ENCODE peak calls at places on chromosomes 7 and 10, in four cellular contexts. One of them, this sample, is unnamed.

GRCh38 chr10:116989439-116989838 is 15.5 kb downstream of the SHTN1 start:
- DNase-seq in GM23338: peak; percentile 25
- DNase-seq in HuH-7: no peak
- DNase-seq in PC-3: no peak
- DNase-seq in this sample: no peak

GRCh38 chr7:141874787-141875186 is 33.5 kb upstream of the PRSS37 start:
- DNase-seq in PC-3: no peak
- DNase-seq in HuH-7: peak; percentile 11
- DNase-seq in GM23338: peak; percentile 32
- DNase-seq in this sample: no peak

GRCh38 chr7:143519411-143520131 is 41.9 kb downstream of the TAS2R41 start:
- DNase-seq in HuH-7: no peak
- DNase-seq in GM23338: no peak
- DNase-seq in PC-3: peak; percentile 12
- DNase-seq in this sample: no peak

GRCh38 chr7:7330997-7331396 is 148.7 kb downstream of the C1GALT1 start:
- DNase-seq in GM23338: peak; percentile 26
- DNase-seq in HuH-7: peak; percentile 19
- DNase-seq in PC-3: no peak
- DNase-seq in this sample: no peak

GRCh38 chr7:33186187-33186586 is 56.8 kb downstream of the BBS9 start:
- DNase-seq in HuH-7: no peak
- DNase-seq in GM23338: peak; percentile 40
- DNase-seq in PC-3: peak; percentile 26
- DNase-seq in this sample: no peak

GRCh38 chr10:130230611-130231010 is 94.4 kb downstream of the GLRX3 start:
- DNase-seq in HuH-7: no peak
- DNase-seq in PC-3: no peak
- DNase-seq in GM23338: no peak
- DNase-seq in this sample: no peak

GRCh38 chr7:124432009-124432578 is 333.5 kb downstream of the GPR37 start:
- DNase-seq in PC-3: no peak
- DNase-seq in GM23338: no peak
- DNase-seq in HuH-7: no peak
- DNase-seq in this sample: no peak

GRCh38 chr7:70143089-70144044 is 545.1 kb downstream of the AUTS2 start:
- DNase-seq in GM23338: no peak
- DNase-seq in PC-3: no peak
- DNase-seq in HuH-7: no peak
- DNase-seq in this sample: no peak

GRCh38 chr10:99620713-99621453 is 644 bp upstream of the SLC25A28 start:
- DNase-seq in GM23338: peak; percentile 100
- DNase-seq in HuH-7: peak; percentile 73
- DNase-seq in PC-3: peak; percentile 85
- DNase-seq in this sample: peak; percentile 58

GRCh38 chr10:118818621-118819221 is 64.0 kb upstream of the CACUL1 start:
- DNase-seq in PC-3: no peak
- DNase-seq in HuH-7: no peak
- DNase-seq in GM23338: no peak
- DNase-seq in this sample: no peak

GRCh38 chr7:712601-713457 is 13.7 kb upstream of the DNAAF5 start:
- DNase-seq in PC-3: no peak
- DNase-seq in GM23338: peak; percentile 50
- DNase-seq in HuH-7: no peak
- DNase-seq in this sample: no peak

GRCh38 chr7:99139031-99139430 is 4.9 kb downstream of the SMURF1 start:
- DNase-seq in PC-3: no peak
- DNase-seq in GM23338: no peak
- DNase-seq in HuH-7: no peak
- DNase-seq in this sample: no peak

GRCh38 chr10:122553341-122553740 is 7.2 kb upstream of the DMBT1 start:
- DNase-seq in GM23338: no peak
- DNase-seq in PC-3: no peak
- DNase-seq in HuH-7: no peak
- DNase-seq in this sample: no peak

GRCh38 chr7:128911441-128912031 is 1.0 kb upstream of the KCP start:
- DNase-seq in PC-3: no peak
- DNase-seq in HuH-7: no peak
- DNase-seq in GM23338: peak; percentile 77
- DNase-seq in this sample: no peak

GRCh38 chr10:78362406-78363022 is 328.9 kb downstream of the RPS24 start:
- DNase-seq in PC-3: peak; percentile 35
- DNase-seq in GM23338: no peak
- DNase-seq in HuH-7: no peak
- DNase-seq in this sample: no peak

GRCh38 chr7:64174941-64175340 is 32.1 kb upstream of the ZNF735 start:
- DNase-seq in GM23338: no peak
- DNase-seq in HuH-7: no peak
- DNase-seq in PC-3: peak; percentile 5
- DNase-seq in this sample: no peak

GRCh38 chr7:66050990-66051424 is 24.6 kb upstream of the ASL start:
- DNase-seq in GM23338: no peak
- DNase-seq in HuH-7: no peak
- DNase-seq in PC-3: peak; percentile 75
- DNase-seq in this sample: no peak

GRCh38 chr10:101639141-101639900 is 51.2 kb downstream of the DPCD start:
- DNase-seq in PC-3: no peak
- DNase-seq in HuH-7: no peak
- DNase-seq in GM23338: no peak
- DNase-seq in this sample: no peak

GRCh38 chr10:7956508-7956907 is 98.0 kb upstream of the GATA3 start:
- DNase-seq in HuH-7: no peak
- DNase-seq in GM23338: no peak
- DNase-seq in PC-3: peak; percentile 34
- DNase-seq in this sample: no peak

GRCh38 chr10:106577266-106577665 is 587.2 kb downstream of the SORCS1 start:
- DNase-seq in HuH-7: no peak
- DNase-seq in PC-3: peak; percentile 82
- DNase-seq in GM23338: peak; percentile 62
- DNase-seq in this sample: no peak

GRCh38 chr7:127582361-127582760 is 3.0 kb downstream of the GCC1 start:
- DNase-seq in HuH-7: no peak
- DNase-seq in PC-3: no peak
- DNase-seq in GM23338: no peak
- DNase-seq in this sample: no peak

GRCh38 chr7:3959364-3959763 is 658.3 kb downstream of the SDK1 start:
- DNase-seq in GM23338: no peak
- DNase-seq in HuH-7: no peak
- DNase-seq in PC-3: no peak
- DNase-seq in this sample: no peak

GRCh38 chr10:5484205-5484604 is 15.2 kb downstream of the CALML5 start:
- DNase-seq in GM23338: no peak
- DNase-seq in PC-3: peak; percentile 61
- DNase-seq in HuH-7: no peak
- DNase-seq in this sample: no peak

GRCh38 chr7:128758553-128758952 is 17.0 kb downstream of the OPN1SW start:
- DNase-seq in HuH-7: no peak
- DNase-seq in PC-3: no peak
- DNase-seq in GM23338: no peak
- DNase-seq in this sample: no peak

GRCh38 chr10:31584098-31584631 is 265.1 kb downstream of the ZEB1 start:
- DNase-seq in GM23338: peak; percentile 4
- DNase-seq in PC-3: no peak
- DNase-seq in HuH-7: no peak
- DNase-seq in this sample: no peak

GRCh38 chr10:24826022-24826421 is 102.3 kb upstream of the ARHGAP21 start:
- DNase-seq in GM23338: no peak
- DNase-seq in PC-3: peak; percentile 48
- DNase-seq in HuH-7: no peak
- DNase-seq in this sample: no peak

GRCh38 chr7:75968561-75969001 is 25.8 kb downstream of the TMEM120A start:
- DNase-seq in HuH-7: no peak
- DNase-seq in PC-3: no peak
- DNase-seq in GM23338: no peak
- DNase-seq in this sample: no peak

GRCh38 chr7:141003172-141004080 is 11.3 kb downstream of the MRPS33 start:
- DNase-seq in PC-3: no peak
- DNase-seq in HuH-7: no peak
- DNase-seq in GM23338: no peak
- DNase-seq in this sample: no peak

GRCh38 chr10:73968101-73968515 is 29.8 kb upstream of the VCL start:
- DNase-seq in GM23338: peak; percentile 66
- DNase-seq in HuH-7: no peak
- DNase-seq in PC-3: no peak
- DNase-seq in this sample: no peak

GRCh38 chr7:294440-295154 is 4.6 kb downstream of the FOXL3 start:
- DNase-seq in PC-3: no peak
- DNase-seq in HuH-7: no peak
- DNase-seq in GM23338: no peak
- DNase-seq in this sample: no peak

GRCh38 chr7:5598769-5599371 is 175.2 kb upstream of the TNRC18 start:
- DNase-seq in GM23338: peak; percentile 62
- DNase-seq in HuH-7: peak; percentile 66
- DNase-seq in PC-3: no peak
- DNase-seq in this sample: peak; percentile 45

GRCh38 chr7:157764946-157765537 is 428.2 kb downstream of the DNAJB6 start:
- DNase-seq in HuH-7: no peak
- DNase-seq in PC-3: no peak
- DNase-seq in GM23338: no peak
- DNase-seq in this sample: no peak

GRCh38 chr10:97393034-97393573 is 8.0 kb downstream of the RRP12 start:
- DNase-seq in HuH-7: no peak
- DNase-seq in PC-3: no peak
- DNase-seq in GM23338: no peak
- DNase-seq in this sample: no peak

GRCh38 chr10:131759347-131759746 is 141.5 kb upstream of the PPP2R2D start:
- DNase-seq in GM23338: no peak
- DNase-seq in HuH-7: no peak
- DNase-seq in PC-3: no peak
- DNase-seq in this sample: no peak

GRCh38 chr10:84196941-84197340 is 2.6 kb downstream of the CDHR1 start:
- DNase-seq in GM23338: no peak
- DNase-seq in HuH-7: no peak
- DNase-seq in PC-3: no peak
- DNase-seq in this sample: no peak

GRCh38 chr7:138584283-138584682 is 116.9 kb downstream of the SVOPL start:
- DNase-seq in PC-3: no peak
- DNase-seq in HuH-7: no peak
- DNase-seq in GM23338: no peak
- DNase-seq in this sample: no peak